ENCODE peak calls at places on chromosomes 11 and 22, in ten cellular contexts. One of them, this sample, is unnamed.

GRCh38 chr11:20609727-20610707 is 10.6 kb downstream of the SLC6A5 start:
- DNase-seq in BJ: no peak
- DNase-seq in A549: peak
- DNase-seq in kidney: peak
- DNase-seq in GM12864: peak
- DNase-seq in epithelial cell of esophagus: peak
- DNase-seq in fibroblast of lung: peak
- DNase-seq in lower lobe of right lung: peak
- DNase-seq in AG10803: peak
- DNase-seq in AG04450: peak
- DNase-seq in this sample: peak

GRCh38 chr11:29025001-29025400 is 916.8 kb downstream of the METTL15 start:
- DNase-seq in BJ: no peak
- DNase-seq in A549: no peak
- DNase-seq in kidney: no peak
- DNase-seq in GM12864: no peak
- DNase-seq in epithelial cell of esophagus: peak
- DNase-seq in fibroblast of lung: peak
- DNase-seq in lower lobe of right lung: no peak
- DNase-seq in AG10803: peak
- DNase-seq in AG04450: no peak
- DNase-seq in this sample: no peak

GRCh38 chr11:92848578-92848977 is 120.9 kb upstream of the MTNR1B start:
- DNase-seq in BJ: no peak
- DNase-seq in A549: no peak
- DNase-seq in kidney: no peak
- DNase-seq in GM12864: no peak
- DNase-seq in epithelial cell of esophagus: peak
- DNase-seq in fibroblast of lung: no peak
- DNase-seq in lower lobe of right lung: no peak
- DNase-seq in AG10803: no peak
- DNase-seq in AG04450: no peak
- DNase-seq in this sample: no peak

GRCh38 chr11:79438631-79439429 is 2.0 kb downstream of the TENM4 start:
- DNase-seq in BJ: no peak
- DNase-seq in A549: no peak
- DNase-seq in kidney: no peak
- DNase-seq in GM12864: no peak
- DNase-seq in epithelial cell of esophagus: peak
- DNase-seq in fibroblast of lung: peak
- DNase-seq in lower lobe of right lung: no peak
- DNase-seq in AG10803: peak
- DNase-seq in AG04450: no peak
- DNase-seq in this sample: peak

GRCh38 chr22:48742556-48743343 is 1084.9 kb downstream of the BRD1 start:
- DNase-seq in BJ: no peak
- DNase-seq in A549: no peak
- DNase-seq in kidney: peak
- DNase-seq in GM12864: no peak
- DNase-seq in epithelial cell of esophagus: no peak
- DNase-seq in fibroblast of lung: no peak
- DNase-seq in lower lobe of right lung: no peak
- DNase-seq in AG10803: no peak
- DNase-seq in AG04450: no peak
- DNase-seq in this sample: no peak

GRCh38 chr22:40911772-40912171 is 39.4 kb upstream of the RBX1 start:
- DNase-seq in BJ: no peak
- DNase-seq in A549: no peak
- DNase-seq in kidney: no peak
- DNase-seq in GM12864: no peak
- DNase-seq in epithelial cell of esophagus: no peak
- DNase-seq in fibroblast of lung: peak
- DNase-seq in lower lobe of right lung: no peak
- DNase-seq in AG10803: peak
- DNase-seq in AG04450: no peak
- DNase-seq in this sample: no peak

GRCh38 chr22:29072193-29072978 is 449 bp upstream of the KREMEN1 start:
- DNase-seq in BJ: no peak
- DNase-seq in A549: peak
- DNase-seq in kidney: peak
- DNase-seq in GM12864: peak
- DNase-seq in epithelial cell of esophagus: peak
- DNase-seq in fibroblast of lung: peak
- DNase-seq in lower lobe of right lung: peak
- DNase-seq in AG10803: peak
- DNase-seq in AG04450: no peak
- DNase-seq in this sample: peak

GRCh38 chr11:86291466-86292262 is 10.4 kb upstream of the HIKESHI start:
- DNase-seq in BJ: no peak
- DNase-seq in A549: peak
- DNase-seq in kidney: no peak
- DNase-seq in GM12864: no peak
- DNase-seq in epithelial cell of esophagus: peak
- DNase-seq in fibroblast of lung: peak
- DNase-seq in lower lobe of right lung: no peak
- DNase-seq in AG10803: peak
- DNase-seq in AG04450: no peak
- DNase-seq in this sample: peak

GRCh38 chr11:66361502-66361941 is 10.0 kb downstream of the SLC29A2 start:
- DNase-seq in BJ: no peak
- DNase-seq in A549: no peak
- DNase-seq in kidney: no peak
- DNase-seq in GM12864: no peak
- DNase-seq in epithelial cell of esophagus: no peak
- DNase-seq in fibroblast of lung: no peak
- DNase-seq in lower lobe of right lung: no peak
- DNase-seq in AG10803: no peak
- DNase-seq in AG04450: no peak
- DNase-seq in this sample: no peak

GRCh38 chr11:118672865-118673264 is 6.6 kb downstream of the TREH start:
- DNase-seq in BJ: no peak
- DNase-seq in A549: peak
- DNase-seq in kidney: no peak
- DNase-seq in GM12864: no peak
- DNase-seq in epithelial cell of esophagus: no peak
- DNase-seq in fibroblast of lung: no peak
- DNase-seq in lower lobe of right lung: no peak
- DNase-seq in AG10803: no peak
- DNase-seq in AG04450: no peak
- DNase-seq in this sample: no peak

GRCh38 chr11:94504689-94505293 is 7.5 kb upstream of the C11orf97 start:
- DNase-seq in BJ: no peak
- DNase-seq in A549: peak
- DNase-seq in kidney: no peak
- DNase-seq in GM12864: no peak
- DNase-seq in epithelial cell of esophagus: peak
- DNase-seq in fibroblast of lung: peak
- DNase-seq in lower lobe of right lung: no peak
- DNase-seq in AG10803: peak
- DNase-seq in AG04450: peak
- DNase-seq in this sample: peak

GRCh38 chr11:12958984-12959383 is 50.1 kb upstream of the RASSF10 start:
- DNase-seq in BJ: no peak
- DNase-seq in A549: no peak
- DNase-seq in kidney: no peak
- DNase-seq in GM12864: no peak
- DNase-seq in epithelial cell of esophagus: peak
- DNase-seq in fibroblast of lung: no peak
- DNase-seq in lower lobe of right lung: no peak
- DNase-seq in AG10803: no peak
- DNase-seq in AG04450: no peak
- DNase-seq in this sample: no peak

GRCh38 chr11:12963789-12964536 is 45.2 kb upstream of the RASSF10 start:
- DNase-seq in BJ: no peak
- DNase-seq in A549: peak
- DNase-seq in kidney: no peak
- DNase-seq in GM12864: no peak
- DNase-seq in epithelial cell of esophagus: peak
- DNase-seq in fibroblast of lung: peak
- DNase-seq in lower lobe of right lung: peak
- DNase-seq in AG10803: peak
- DNase-seq in AG04450: peak
- DNase-seq in this sample: peak

GRCh38 chr11:12962306-12962705 is 46.8 kb upstream of the RASSF10 start:
- DNase-seq in BJ: no peak
- DNase-seq in A549: no peak
- DNase-seq in kidney: no peak
- DNase-seq in GM12864: no peak
- DNase-seq in epithelial cell of esophagus: no peak
- DNase-seq in fibroblast of lung: no peak
- DNase-seq in lower lobe of right lung: no peak
- DNase-seq in AG10803: no peak
- DNase-seq in AG04450: no peak
- DNase-seq in this sample: no peak

GRCh38 chr11:12963051-12963450 is 46.1 kb upstream of the RASSF10 start:
- DNase-seq in BJ: no peak
- DNase-seq in A549: no peak
- DNase-seq in kidney: no peak
- DNase-seq in GM12864: no peak
- DNase-seq in epithelial cell of esophagus: no peak
- DNase-seq in fibroblast of lung: no peak
- DNase-seq in lower lobe of right lung: no peak
- DNase-seq in AG10803: no peak
- DNase-seq in AG04450: no peak
- DNase-seq in this sample: no peak

GRCh38 chr11:12961615-12962014 is 47.5 kb upstream of the RASSF10 start:
- DNase-seq in BJ: no peak
- DNase-seq in A549: peak
- DNase-seq in kidney: no peak
- DNase-seq in GM12864: no peak
- DNase-seq in epithelial cell of esophagus: no peak
- DNase-seq in fibroblast of lung: no peak
- DNase-seq in lower lobe of right lung: no peak
- DNase-seq in AG10803: peak
- DNase-seq in AG04450: no peak
- DNase-seq in this sample: no peak
- TF ChIP-seq CTCF in BJ: peak
- TF ChIP-seq CTCF in A549: peak
- TF ChIP-seq CTCF in kidney: no peak
- TF ChIP-seq CTCF in GM12864: no peak
- TF ChIP-seq CTCF in epithelial cell of esophagus: no peak
- TF ChIP-seq CTCF in fibroblast of lung: peak
- TF ChIP-seq CTCF in lower lobe of right lung: no peak
- TF ChIP-seq CTCF in AG10803: peak
- TF ChIP-seq CTCF in AG04450: peak
- TF ChIP-seq CTCF in this sample: no peak

DNA sequence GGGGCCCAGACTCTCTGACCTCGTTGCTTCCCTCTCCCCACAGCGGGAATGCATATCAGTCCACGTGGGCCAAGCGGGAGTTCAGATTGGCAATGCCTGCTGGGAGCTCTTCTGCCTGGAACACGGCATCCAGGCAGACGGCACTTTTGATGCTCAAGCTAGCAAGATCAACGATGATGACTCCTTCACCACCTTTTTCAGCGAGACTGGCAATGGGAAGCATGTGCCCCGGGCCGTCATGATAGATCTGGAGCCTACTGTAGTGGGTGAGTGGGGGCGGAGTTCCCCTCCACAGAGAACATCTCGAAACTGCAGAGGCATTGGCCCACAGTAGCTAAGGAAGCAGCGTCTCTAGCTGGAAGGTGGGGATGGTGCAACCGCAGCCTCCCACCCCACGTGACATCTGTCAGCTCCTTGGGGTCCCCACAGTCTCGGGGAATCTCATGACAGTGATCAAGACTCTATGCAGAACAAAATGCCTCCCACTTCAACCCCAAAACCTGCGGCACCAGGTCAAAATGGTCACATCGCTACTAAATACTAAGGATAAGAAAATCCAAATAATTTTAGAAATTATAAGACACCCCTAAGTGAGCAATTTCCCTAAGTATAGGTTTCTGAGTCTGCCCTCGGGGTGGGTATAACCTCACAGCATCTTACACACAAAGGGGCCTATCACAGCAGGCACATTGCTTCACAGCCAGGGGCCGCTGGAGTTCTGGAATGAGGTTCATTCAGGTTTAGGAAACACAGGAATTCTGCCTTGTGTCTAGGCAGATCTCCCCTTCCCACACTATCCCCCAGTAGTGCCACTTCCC is 11.0 kb downstream of the TUBA8 start:
- DNase-seq in BJ: no peak
- DNase-seq in A549: no peak
- DNase-seq in kidney: no peak
- DNase-seq in GM12864: no peak
- DNase-seq in epithelial cell of esophagus: no peak
- DNase-seq in fibroblast of lung: no peak
- DNase-seq in lower lobe of right lung: no peak
- DNase-seq in AG10803: no peak
- DNase-seq in AG04450: no peak
- DNase-seq in this sample: no peak
- TF ChIP-seq CTCF in BJ: no peak
- TF ChIP-seq CTCF in A549: no peak
- TF ChIP-seq CTCF in kidney: no peak
- TF ChIP-seq CTCF in GM12864: no peak
- TF ChIP-seq CTCF in epithelial cell of esophagus: no peak
- TF ChIP-seq CTCF in fibroblast of lung: no peak
- TF ChIP-seq CTCF in lower lobe of right lung: no peak
- TF ChIP-seq CTCF in AG10803: no peak
- TF ChIP-seq CTCF in AG04450: peak
- TF ChIP-seq CTCF in this sample: no peak

DNA sequence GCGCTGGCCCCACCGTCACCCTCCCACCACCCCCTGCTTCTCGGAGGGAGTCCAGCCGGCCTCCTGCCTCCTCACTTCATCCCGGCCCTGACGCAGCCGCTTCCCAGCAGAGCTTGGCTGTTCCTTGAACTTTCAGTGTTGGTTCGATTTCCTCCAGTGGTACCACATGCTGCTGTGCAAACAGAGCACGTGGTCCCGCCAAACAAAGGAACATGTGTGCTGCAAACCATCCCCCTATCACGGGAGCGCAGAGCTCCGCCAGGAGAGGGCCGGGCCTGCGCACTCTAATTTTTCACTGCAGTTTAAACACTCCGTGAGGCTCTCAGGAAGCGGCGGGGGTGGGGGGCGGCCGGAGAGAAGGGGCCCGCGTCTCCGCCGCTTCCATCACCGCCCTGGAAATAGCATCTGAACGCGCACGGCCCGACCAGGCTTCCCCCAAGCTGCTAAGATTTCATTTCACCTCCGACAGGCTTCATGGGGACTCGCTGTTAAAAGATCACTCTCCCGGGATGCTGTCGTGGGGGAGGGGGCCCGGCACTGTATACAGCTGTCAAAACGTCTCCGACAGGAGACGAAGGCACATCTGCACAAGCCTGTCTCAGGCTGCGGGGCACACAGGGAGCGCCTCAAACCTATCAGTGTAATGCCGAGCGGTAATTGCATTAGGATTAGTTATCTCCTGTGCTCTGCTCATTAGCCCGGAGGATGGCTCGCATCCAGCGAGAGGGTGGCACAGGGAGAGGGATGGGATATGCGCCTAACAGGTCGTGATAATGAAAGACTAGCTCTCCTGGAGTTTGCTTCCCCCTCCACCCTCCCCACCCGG is 269.9 kb upstream of the SORL1-AS1 start:
- DNase-seq in BJ: peak
- DNase-seq in A549: no peak
- DNase-seq in kidney: peak
- DNase-seq in GM12864: no peak
- DNase-seq in epithelial cell of esophagus: peak
- DNase-seq in fibroblast of lung: peak
- DNase-seq in lower lobe of right lung: peak
- DNase-seq in AG10803: peak
- DNase-seq in AG04450: peak
- DNase-seq in this sample: peak
- TF ChIP-seq CTCF in BJ: peak
- TF ChIP-seq CTCF in A549: no peak
- TF ChIP-seq CTCF in kidney: no peak
- TF ChIP-seq CTCF in GM12864: no peak
- TF ChIP-seq CTCF in epithelial cell of esophagus: no peak
- TF ChIP-seq CTCF in fibroblast of lung: peak
- TF ChIP-seq CTCF in lower lobe of right lung: no peak
- TF ChIP-seq CTCF in AG10803: peak
- TF ChIP-seq CTCF in AG04450: no peak
- TF ChIP-seq CTCF in this sample: no peak

GRCh38 chr22:31211862-31212730 is at the start of gene LIMK2:
- DNase-seq in BJ: peak
- DNase-seq in A549: peak
- DNase-seq in kidney: peak
- DNase-seq in GM12864: peak
- DNase-seq in epithelial cell of esophagus: peak
- DNase-seq in fibroblast of lung: peak
- DNase-seq in lower lobe of right lung: peak
- DNase-seq in AG10803: peak
- DNase-seq in AG04450: peak
- DNase-seq in this sample: peak
- TF ChIP-seq CTCF in BJ: peak
- TF ChIP-seq CTCF in A549: peak
- TF ChIP-seq CTCF in kidney: peak
- TF ChIP-seq CTCF in GM12864: peak
- TF ChIP-seq CTCF in epithelial cell of esophagus: peak
- TF ChIP-seq CTCF in fibroblast of lung: peak
- TF ChIP-seq CTCF in lower lobe of right lung: peak
- TF ChIP-seq CTCF in AG10803: peak
- TF ChIP-seq CTCF in AG04450: peak
- TF ChIP-seq CTCF in this sample: peak